ENCODE peak calls at places on chromosome 2, in eight cellular contexts. O is fibroblast of lung, I is right atrium auricular region, P is tibial artery, J is AG09319, N is psoas muscle, L is esophagus muscularis mucosa, C is HL-60. E is an unnamed sample.

GRCh38 chr2:178484245-178485041 is 4.2 kb downstream of the PLEKHA3 start:
- DNase-seq in C (no peak), L (no peak), N (peak; percentile 18), I (peak; percentile 69), J (no peak), O (peak; percentile 49), P (no peak), E (no peak)

GRCh38 chr2:28394331-28394877 is 1.7 kb downstream of the FOSL2 start:
- DNase-seq in I (no peak), O (peak; percentile 69), N (peak; percentile 46), L (no peak), C (no peak), P (peak; percentile 64), J (peak; percentile 45), E (no peak)

GRCh38 chr2:166127217-166128155 is at the start of gene SCN1A:
- DNase-seq in C (no peak), I (no peak), O (peak; percentile 38), N (no peak), L (no peak), P (no peak), J (peak; percentile 20), E (no peak)

GRCh38 chr2:241706539-241706938 is 4.7 kb downstream of the ING5 start:
- DNase-seq in O (no peak), J (no peak), P (no peak), L (no peak), C (no peak), N (no peak), I (no peak), E (no peak)

GRCh38 chr2:144152817-144153271 is 367.1 kb downstream of the ZEB2 start:
- DNase-seq in O (peak; percentile 79), C (no peak), P (no peak), J (no peak), L (no peak), N (no peak), I (no peak), E (no peak)

GRCh38 chr2:108412995-108413726 is 35.4 kb downstream of the SULT1C4 start:
- DNase-seq in I (no peak), P (no peak), L (no peak), O (peak; percentile 90), C (no peak), J (peak; percentile 38), N (no peak), E (no peak)

GRCh38 chr2:216780843-216781242 is 79.0 kb downstream of the TNP1 start:
- DNase-seq in I (no peak), J (no peak), P (no peak), O (no peak), L (no peak), C (no peak), N (no peak), E (no peak)

GRCh38 chr2:88187927-88188326 is 17.8 kb downstream of the THNSL2 start:
- DNase-seq in P (no peak), C (no peak), I (no peak), O (no peak), L (no peak), J (no peak), N (no peak), E (no peak)

GRCh38 chr2:42337356-42337820 is 23.6 kb downstream of the COX7A2L start:
- DNase-seq in I (no peak), C (no peak), O (no peak), L (peak; percentile 64), N (no peak), P (no peak), J (no peak), E (no peak)
- TF ChIP-seq CTCF in I (no peak), C (peak; percentile 2), O (no peak), L (no peak), N (no peak), P (no peak), J (no peak), E (no peak)

GRCh38 chr2:12126325-12126724 is 379.9 kb downstream of the LPIN1 start:
- DNase-seq in O (no peak), I (no peak), P (no peak), L (no peak), J (no peak), N (no peak), C (no peak), E (no peak)
- TF ChIP-seq CTCF in O (no peak), I (no peak), P (no peak), L (no peak), J (no peak), N (no peak), C (no peak), E (no peak)

GRCh38 chr2:195656131-195656858 is 731 bp upstream of the SLC39A10 start:
- DNase-seq in O (no peak), N (no peak), C (peak; percentile 75), J (no peak), I (no peak), L (no peak), P (no peak), E (no peak)

GRCh38 chr2:195659114-195659513 is 2.1 kb downstream of the SLC39A10 start:
- DNase-seq in L (no peak), C (no peak), O (peak; percentile 36), J (no peak), I (no peak), P (no peak), N (no peak), E (peak; percentile 18)

GRCh38 chr2:195657634-195658540 is 861 bp downstream of the SLC39A10 start:
- DNase-seq in J (peak; percentile 52), I (peak; percentile 77), C (peak; percentile 51), N (peak; percentile 51), O (peak; percentile 89), L (no peak), P (peak; percentile 83), E (peak; percentile 42)

GRCh38 chr2:195658541-195658890 is 1.5 kb downstream of the SLC39A10 start:
- DNase-seq in I (no peak), N (no peak), L (no peak), J (no peak), C (no peak), P (no peak), O (peak; percentile 88), E (no peak)

GRCh38 chr2:195656859-195657633 is at the start of gene SLC39A10:
- DNase-seq in N (peak; percentile 96), I (peak; percentile 98), P (peak; percentile 98), J (peak; percentile 94), O (peak; percentile 96), L (peak; percentile 99), C (peak; percentile 96), E (peak; percentile 87)
- TF ChIP-seq CTCF in N (no peak), I (peak; percentile 29), P (peak; percentile 28), J (no peak), O (no peak), L (no peak), C (no peak), E (no peak)

DNA sequence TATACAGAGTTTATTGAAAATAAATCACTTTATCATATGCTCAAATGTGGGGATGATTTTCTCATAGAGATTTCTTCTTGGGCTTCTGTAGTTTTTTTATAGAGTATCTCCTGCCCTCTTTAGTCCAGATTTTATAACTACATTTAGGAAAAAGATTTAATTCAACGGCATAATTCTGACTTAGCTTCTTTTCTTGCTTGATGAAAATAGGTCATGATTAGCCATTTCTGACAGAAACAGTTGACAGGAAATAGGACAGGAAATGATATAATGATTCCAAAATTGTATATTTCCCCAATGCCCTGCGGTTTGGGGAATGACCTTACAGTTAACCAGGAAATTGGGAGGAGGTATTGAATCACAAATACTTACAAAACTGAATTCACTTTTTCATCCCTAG is 1531.9 kb upstream of the ACVR2A start:
- DNase-seq in I (no peak), N (no peak), O (peak; percentile 23), P (no peak), C (no peak), J (no peak), L (no peak), E (no peak)
- TF ChIP-seq CTCF in I (no peak), N (no peak), O (no peak), P (peak; percentile 25), C (no peak), J (peak; percentile 21), L (no peak), E (no peak)

GRCh38 chr2:228401065-228401912 is 219.8 kb upstream of the SPHKAP start:
- DNase-seq in N (no peak), J (no peak), O (no peak), I (no peak), C (no peak), P (no peak), L (no peak), E (peak; percentile 7)
- TF ChIP-seq CTCF in N (no peak), J (no peak), O (no peak), I (no peak), C (no peak), P (no peak), L (no peak), E (peak; percentile 28)

DNA sequence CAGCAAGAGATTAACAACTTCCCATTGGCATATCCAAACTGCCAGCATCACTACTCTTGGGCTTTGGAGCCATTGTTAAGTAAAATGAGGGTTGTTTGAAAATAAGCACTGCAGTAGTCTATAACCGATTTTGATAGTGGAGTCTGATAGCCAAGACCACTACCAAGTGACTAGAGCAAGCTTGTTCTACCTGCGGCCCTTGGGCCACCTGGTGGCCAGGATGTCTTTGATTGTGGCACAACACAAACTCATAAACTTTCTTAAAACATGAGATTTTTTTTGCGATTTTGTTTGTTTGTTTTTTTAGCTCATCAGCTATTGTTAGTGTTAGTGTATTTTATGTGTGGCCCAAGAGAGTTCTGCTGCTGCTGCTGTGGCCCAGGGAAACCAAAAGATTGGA is 11.0 kb downstream of the UBE2E3 start:
- DNase-seq in C (no peak), O (no peak), I (no peak), N (no peak), J (no peak), P (no peak), L (no peak), E (no peak)
- TF ChIP-seq CTCF in C (no peak), O (no peak), I (no peak), N (no peak), J (no peak), P (no peak), L (no peak), E (no peak)

DNA sequence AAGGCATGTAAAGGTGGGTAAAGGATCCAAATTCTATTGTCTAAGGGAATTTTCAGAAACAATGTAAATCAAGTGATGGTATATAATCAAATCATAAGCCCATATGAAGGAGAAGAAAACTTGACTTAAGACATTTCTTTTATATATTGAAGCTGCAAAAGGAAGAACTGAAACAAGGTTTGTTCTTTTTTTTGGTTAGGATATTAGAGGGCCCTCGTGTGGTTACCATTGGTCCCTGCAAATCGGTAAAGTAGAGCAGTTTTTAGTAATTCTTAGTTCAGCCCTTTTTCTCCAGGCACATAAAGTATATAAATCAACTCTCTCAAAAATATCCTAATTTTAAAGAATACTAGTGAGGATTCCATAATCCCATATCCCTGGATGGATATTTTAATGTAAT is 105.6 kb upstream of the STK17B start:
- DNase-seq in I (no peak), O (no peak), N (no peak), C (no peak), J (no peak), P (no peak), L (no peak), E (peak; percentile 57)
- TF ChIP-seq CTCF in I (peak; percentile 64), O (peak; percentile 59), N (peak; percentile 35), C (peak; percentile 59), J (peak; percentile 55), P (peak; percentile 41), L (peak; percentile 35), E (peak; percentile 41)

E was measured in GM13976.